ENCODE peak calls at places on chromosomes 1 and 21, in nine cellular contexts. L is SW480; Q is neuronal stem cell; Z is dorsolateral prefrontal cortex; F is activated CD4-positive, alpha-beta T cell treated with anti-CD3 and anti-CD28 coated beads, Interleukin-2, amount 50 U/mL, for 4 hours; W is NCI-H774; K is activated naive CD4-positive, alpha-beta T cell treated with anti-CD3 and anti-CD28 coated beads, Interleukin-2, amount 10 ng/mL, durations not matched to agents 7 days and 5 days; I is HFF-Myc; A is NCI-H446 treated with DMSO at 0.1 percent for 48 hours. O is an unnamed sample.

GRCh38 chr21:35609263-35609662 is 451.1 kb downstream of the SETD4 start:
- DNase-seq in L (no peak), Q (no peak), Z (no peak), F (no peak), W (no peak), K (no peak), I (no peak), A (no peak), O (no peak)

GRCh38 chr1:91622586-91622985 is 121.9 kb downstream of the CDC7 start:
- DNase-seq in L (no peak), Q (no peak), Z (peak), F (no peak), W (no peak), K (no peak), I (no peak), A (peak), O (peak)

GRCh38 chr1:4665456-4665855 is 11.0 kb downstream of the AJAP1 start:
- DNase-seq in L (no peak), Q (no peak), Z (no peak), F (no peak), W (no peak), K (no peak), I (no peak), A (no peak), O (no peak)

GRCh38 chr1:32768110-32768857 is 48.9 kb downstream of the YARS1 start:
- DNase-seq in L (no peak), Q (no peak), Z (no peak), F (no peak), W (no peak), K (no peak), I (no peak), A (no peak), O (no peak)

GRCh38 chr1:62689524-62689923 is 1.3 kb upstream of the DOCK7 start:
- DNase-seq in L (no peak), Q (no peak), Z (no peak), F (no peak), W (no peak), K (no peak), I (peak), A (no peak), O (no peak)

GRCh38 chr1:15941044-15941840 is 34.7 kb downstream of the ZBTB17 start:
- DNase-seq in L (no peak), Q (no peak), Z (peak), F (no peak), W (no peak), K (no peak), I (no peak), A (no peak), O (no peak)

GRCh38 chr1:43421396-43421795 is 31.7 kb downstream of the SZT2 start:
- DNase-seq in L (no peak), Q (no peak), Z (no peak), F (no peak), W (no peak), K (no peak), I (no peak), A (no peak), O (no peak)

GRCh38 chr1:8858888-8859706 is 19.4 kb downstream of the ENO1 start:
- DNase-seq in L (peak), Q (peak), Z (peak), F (peak), W (no peak), K (peak), I (peak), A (peak), O (peak)

GRCh38 chr1:155529929-155530328 is 32.7 kb downstream of the ASH1L start:
- DNase-seq in L (no peak), Q (no peak), Z (no peak), F (no peak), W (no peak), K (no peak), I (no peak), A (no peak), O (no peak)

GRCh38 chr1:2499986-2500596 is 24.0 kb downstream of the PLCH2 start:
- DNase-seq in L (peak), Q (no peak), Z (no peak), F (no peak), W (no peak), K (peak), I (no peak), A (no peak), O (no peak)

GRCh38 chr1:10251325-10252103 is 41.1 kb downstream of the KIF1B start:
- DNase-seq in L (no peak), Q (no peak), Z (no peak), F (no peak), W (no peak), K (no peak), I (no peak), A (no peak), O (no peak)

GRCh38 chr21:26686278-26686677 is 113.2 kb upstream of the CYYR1 start:
- DNase-seq in L (peak), Q (no peak), Z (no peak), F (peak), W (no peak), K (peak), I (peak), A (no peak), O (no peak)